ENCODE peak calls at places on chromosomes 11 and 22, in nine cellular contexts. O is WTC11, N is uterus, Y is PC-3, X is fibroblast of pulmonary artery, S is astrocyte of the spinal cord, D is HL-60, H is mammary epithelial cell, J is brain microvascular endothelial cell. K is an unnamed sample.

GRCh38 chr22:22867996-22868715 is 19.5 kb upstream of the IGLL5 start:
- DNase-seq in O (no peak), N (no peak), Y (no peak), X (no peak), S (no peak), D (no peak), H (no peak), J (no peak), K (no peak)

GRCh38 chr22:49439373-49439772 is 388.3 kb downstream of the BRD1 start:
- DNase-seq in O (no peak), N (no peak), Y (no peak), X (no peak), S (no peak), D (no peak), H (no peak), J (no peak), K (no peak)

GRCh38 chr11:95284057-95285052 is 53.4 kb upstream of the SESN3 start:
- DNase-seq in O (no peak), N (no peak), Y (peak; percentile 16), X (no peak), S (no peak), D (no peak), H (peak; percentile 36), J (no peak), K (no peak)

GRCh38 chr22:30825711-30826505 is 131.2 kb downstream of the OSBP2 start:
- DNase-seq in O (no peak), N (no peak), Y (no peak), X (no peak), S (no peak), D (no peak), H (no peak), J (no peak), K (no peak)

GRCh38 chr11:131776211-131776610 is 405.8 kb downstream of the NTM start:
- DNase-seq in O (no peak), N (no peak), Y (no peak), X (no peak), S (no peak), D (no peak), H (no peak), J (no peak), K (no peak)

GRCh38 chr22:17785185-17786184 is 11.2 kb upstream of the BID start:
- DNase-seq in O (peak; percentile 95), N (no peak), Y (peak; percentile 70), X (peak; percentile 35), S (no peak), D (peak; percentile 83), H (peak; percentile 39), J (no peak), K (no peak)

GRCh38 chr11:8731647-8732188 is 49.1 kb downstream of the RPL27A start:
- DNase-seq in O (no peak), N (no peak), Y (no peak), X (no peak), S (no peak), D (no peak), H (no peak), J (no peak), K (no peak)

GRCh38 chr11:119375629-119376196 is 5.8 kb downstream of the USP2 start:
- DNase-seq in O (no peak), N (peak; percentile 94), Y (no peak), X (peak; percentile 71), S (peak; percentile 74), D (no peak), H (no peak), J (peak; percentile 27), K (no peak)

GRCh38 chr11:96337541-96338530 is 5.2 kb downstream of the MAML2 start:
- DNase-seq in O (no peak), N (no peak), Y (no peak), X (peak; percentile 55), S (peak; percentile 50), D (no peak), H (no peak), J (no peak), K (no peak)

GRCh38 chr22:43281400-43281799 is 61.8 kb downstream of the SCUBE1 start:
- DNase-seq in O (no peak), N (no peak), Y (no peak), X (no peak), S (no peak), D (no peak), H (no peak), J (no peak), K (no peak)

GRCh38 chr11:12694182-12694531 is 19.9 kb downstream of the TEAD1 start:
- DNase-seq in O (no peak), N (no peak), Y (no peak), X (no peak), S (no peak), D (no peak), H (no peak), J (no peak), K (no peak)

GRCh38 chr11:103944251-103944944 is 92.0 kb upstream of the DDI1 start:
- DNase-seq in O (no peak), N (no peak), Y (no peak), X (no peak), S (no peak), D (no peak), H (no peak), J (no peak), K (no peak)
- TF ChIP-seq CTCF in O (no peak), N (no peak), Y (no peak), X (no peak), S (no peak), D (no peak), H (no peak), J (no peak), K (no peak)

GRCh38 chr11:73219396-73220285 is 1.6 kb downstream of the P2RY2 start:
- DNase-seq in O (no peak), N (no peak), Y (no peak), X (no peak), S (no peak), D (no peak), H (no peak), J (no peak), K (no peak)
- TF ChIP-seq CTCF in O (no peak), N (no peak), Y (no peak), X (no peak), S (no peak), D (no peak), H (no peak), J (no peak), K (no peak)

DNA sequence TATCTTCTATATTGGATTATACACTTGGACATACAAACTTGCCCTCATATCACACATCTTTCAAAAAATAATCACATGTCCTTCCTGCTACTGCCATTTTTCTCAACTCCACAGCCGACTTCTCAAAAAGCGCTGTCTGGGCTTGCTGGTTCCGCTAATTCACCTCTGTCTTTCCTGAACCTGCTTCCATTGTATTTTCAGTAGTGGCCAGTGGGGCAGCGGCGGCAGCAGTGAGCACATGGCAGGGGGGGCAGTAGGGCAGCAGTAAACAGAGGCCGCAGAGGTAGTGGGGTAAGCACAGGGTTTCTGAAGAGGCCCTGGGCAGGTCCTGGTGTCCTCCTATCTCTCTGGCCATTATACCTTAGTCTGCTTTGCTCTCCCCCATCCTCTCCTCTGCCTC is 126.3 kb downstream of the RRAS2 start:
- DNase-seq in O (peak; percentile 66), N (no peak), Y (peak; percentile 14), X (no peak), S (no peak), D (no peak), H (no peak), J (no peak), K (no peak)
- TF ChIP-seq CTCF in O (peak; percentile 42), N (no peak), Y (peak; percentile 62), X (peak; percentile 21), S (peak; percentile 36), D (no peak), H (peak; percentile 37), J (peak; percentile 58), K (peak; percentile 34)

GRCh38 chr11:5507586-5508305 is 2.0 kb downstream of the UBQLN3 start:
- DNase-seq in O (no peak), N (no peak), Y (no peak), X (no peak), S (no peak), D (no peak), H (no peak), J (no peak), K (no peak)

GRCh38 chr11:5508605-5509004 is 1.2 kb downstream of the UBQLN3 start:
- DNase-seq in O (no peak), N (no peak), Y (no peak), X (no peak), S (no peak), D (no peak), H (no peak), J (no peak), K (no peak)

GRCh38 chr11:5509803-5510202 is at the start of gene UBQLN3:
- DNase-seq in O (no peak), N (no peak), Y (no peak), X (no peak), S (no peak), D (no peak), H (no peak), J (no peak), K (no peak)

GRCh38 chr11:5505363-5506048 is 4.3 kb downstream of the UBQLN3 start:
- DNase-seq in O (no peak), N (no peak), Y (no peak), X (no peak), S (no peak), D (no peak), H (no peak), J (no peak), K (no peak)

GRCh38 chr11:5507177-5507576 is 2.6 kb downstream of the UBQLN3 start:
- DNase-seq in O (no peak), N (no peak), Y (no peak), X (no peak), S (no peak), D (no peak), H (no peak), J (no peak), K (no peak)
- TF ChIP-seq CTCF in O (no peak), N (no peak), Y (no peak), X (no peak), S (no peak), D (no peak), H (no peak), J (no peak), K (no peak)

DNA sequence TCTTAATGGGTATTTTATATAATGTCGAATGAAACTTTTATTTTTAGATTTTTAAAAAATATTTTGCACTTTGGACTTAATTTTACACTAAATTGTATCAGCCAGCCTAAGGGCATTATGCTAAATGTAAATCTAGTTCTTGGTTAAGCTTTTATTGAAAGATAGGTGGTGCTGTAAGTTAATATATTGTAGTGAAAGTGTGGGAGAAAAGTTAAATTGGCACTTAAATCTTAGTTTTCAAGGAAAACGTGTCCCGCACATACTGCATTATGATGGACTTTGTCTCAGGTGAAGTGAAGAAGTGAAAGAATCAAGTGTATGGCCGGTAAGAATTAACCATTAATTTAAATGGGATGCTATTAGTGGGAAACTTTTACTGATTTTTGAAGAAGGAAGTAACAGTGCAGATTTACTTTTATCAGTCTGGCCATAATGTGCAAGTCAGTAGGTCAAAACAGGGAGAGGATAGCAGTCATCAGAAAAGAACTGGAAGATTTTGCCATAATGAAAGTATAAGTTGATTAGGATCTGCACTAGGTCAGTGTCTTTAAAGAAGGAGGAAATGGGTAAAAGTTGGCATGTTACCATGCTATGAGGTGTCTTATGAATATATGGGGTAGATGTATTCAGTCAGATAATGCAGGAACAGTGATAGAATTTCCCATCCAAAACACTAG is 81.6 kb downstream of the PDHX start:
- DNase-seq in O (no peak), N (no peak), Y (peak; percentile 71), X (peak; percentile 67), S (peak; percentile 73), D (no peak), H (peak; percentile 43), J (no peak), K (no peak)
- TF ChIP-seq CTCF in O (no peak), N (peak; percentile 57), Y (peak; percentile 85), X (peak; percentile 47), S (peak; percentile 45), D (no peak), H (peak; percentile 48), J (peak; percentile 25), K (peak; percentile 32)

K was measured in progenitor cell of endocrine pancreas.